ENCODE peak calls at places on chromosomes 5 and 9, in eight cellular contexts. One of them, this sample, is unnamed.

GRCh38 chr9:137791947-137792346 is 85.6 kb upstream of the CACNA1B start:
- DNase-seq in lung: no peak
- DNase-seq in HCT116: no peak
- DNase-seq in mesendoderm: no peak
- DNase-seq in fibroblast of lung: no peak
- DNase-seq in SJSA1: no peak
- DNase-seq in left ventricle myocardium inferior: no peak
- DNase-seq in pancreas: no peak
- DNase-seq in this sample: no peak

GRCh38 chr5:116084231-116084630 is 594 bp upstream of the COMMD10 start:
- DNase-seq in mesendoderm: peak; percentile 34
- DNase-seq in SJSA1: no peak
- DNase-seq in left ventricle myocardium inferior: no peak
- DNase-seq in lung: no peak
- DNase-seq in HCT116: no peak
- DNase-seq in fibroblast of lung: peak; percentile 34
- DNase-seq in pancreas: no peak
- DNase-seq in this sample: no peak

GRCh38 chr5:36641416-36641815 is 35.0 kb downstream of the SLC1A3 start:
- DNase-seq in left ventricle myocardium inferior: no peak
- DNase-seq in pancreas: no peak
- DNase-seq in HCT116: no peak
- DNase-seq in lung: no peak
- DNase-seq in mesendoderm: no peak
- DNase-seq in fibroblast of lung: peak; percentile 74
- DNase-seq in SJSA1: no peak
- DNase-seq in this sample: no peak

GRCh38 chr9:26975728-26976707 is 19.8 kb downstream of the IFT74 start:
- DNase-seq in mesendoderm: peak; percentile 84
- DNase-seq in fibroblast of lung: peak; percentile 23
- DNase-seq in HCT116: peak; percentile 48
- DNase-seq in lung: no peak
- DNase-seq in pancreas: no peak
- DNase-seq in SJSA1: peak; percentile 7
- DNase-seq in left ventricle myocardium inferior: no peak
- DNase-seq in this sample: no peak

GRCh38 chr9:19028835-19029451 is 4.1 kb downstream of the SAXO1 start:
- DNase-seq in HCT116: peak; percentile 52
- DNase-seq in left ventricle myocardium inferior: no peak
- DNase-seq in mesendoderm: peak; percentile 74
- DNase-seq in SJSA1: peak; percentile 5
- DNase-seq in pancreas: peak; percentile 27
- DNase-seq in lung: no peak
- DNase-seq in fibroblast of lung: peak; percentile 54
- DNase-seq in this sample: peak; percentile 68

GRCh38 chr9:75910716-75911115 is 20.2 kb downstream of the PCSK5 start:
- DNase-seq in HCT116: no peak
- DNase-seq in fibroblast of lung: no peak
- DNase-seq in left ventricle myocardium inferior: no peak
- DNase-seq in SJSA1: no peak
- DNase-seq in pancreas: no peak
- DNase-seq in mesendoderm: no peak
- DNase-seq in lung: no peak
- DNase-seq in this sample: no peak

GRCh38 chr9:89418882-89419641 is 78.9 kb downstream of the SEMA4D start:
- DNase-seq in left ventricle myocardium inferior: no peak
- DNase-seq in fibroblast of lung: no peak
- DNase-seq in lung: no peak
- DNase-seq in mesendoderm: no peak
- DNase-seq in pancreas: no peak
- DNase-seq in HCT116: no peak
- DNase-seq in SJSA1: no peak
- DNase-seq in this sample: no peak

GRCh38 chr9:111599948-111600343 is 499 bp upstream of the PTGR1 start:
- DNase-seq in SJSA1: no peak
- DNase-seq in fibroblast of lung: no peak
- DNase-seq in pancreas: no peak
- DNase-seq in mesendoderm: no peak
- DNase-seq in left ventricle myocardium inferior: no peak
- DNase-seq in HCT116: no peak
- DNase-seq in lung: no peak
- DNase-seq in this sample: no peak

GRCh38 chr9:112750767-112751058 is 153 bp downstream of the SNX30 start:
- DNase-seq in mesendoderm: no peak
- DNase-seq in fibroblast of lung: no peak
- DNase-seq in HCT116: no peak
- DNase-seq in lung: no peak
- DNase-seq in SJSA1: no peak
- DNase-seq in left ventricle myocardium inferior: no peak
- DNase-seq in pancreas: no peak
- DNase-seq in this sample: no peak

GRCh38 chr9:134778841-134779411 is 101.7 kb upstream of the FCN2 start:
- DNase-seq in lung: peak; percentile 52
- DNase-seq in fibroblast of lung: peak; percentile 73
- DNase-seq in SJSA1: peak; percentile 40
- DNase-seq in HCT116: peak; percentile 33
- DNase-seq in mesendoderm: peak; percentile 87
- DNase-seq in pancreas: peak; percentile 32
- DNase-seq in left ventricle myocardium inferior: peak; percentile 61
- DNase-seq in this sample: peak; percentile 82

GRCh38 chr5:128228506-128228905 is 144.9 kb downstream of the SLC12A2 start:
- DNase-seq in HCT116: no peak
- DNase-seq in left ventricle myocardium inferior: no peak
- DNase-seq in pancreas: no peak
- DNase-seq in SJSA1: no peak
- DNase-seq in mesendoderm: no peak
- DNase-seq in lung: no peak
- DNase-seq in fibroblast of lung: peak; percentile 88
- DNase-seq in this sample: no peak

GRCh38 chr9:16824545-16825041 is 45.9 kb downstream of the BNC2 start:
- DNase-seq in mesendoderm: peak; percentile 76
- DNase-seq in HCT116: no peak
- DNase-seq in pancreas: no peak
- DNase-seq in SJSA1: peak; percentile 35
- DNase-seq in left ventricle myocardium inferior: no peak
- DNase-seq in lung: no peak
- DNase-seq in fibroblast of lung: peak; percentile 55
- DNase-seq in this sample: no peak

GRCh38 chr9:19431361-19432171 is 22.8 kb downstream of the ACER2 start:
- DNase-seq in left ventricle myocardium inferior: peak; percentile 78
- DNase-seq in pancreas: no peak
- DNase-seq in HCT116: no peak
- DNase-seq in SJSA1: no peak
- DNase-seq in mesendoderm: no peak
- DNase-seq in lung: no peak
- DNase-seq in fibroblast of lung: peak; percentile 45
- DNase-seq in this sample: no peak

GRCh38 chr5:146336197-146336596 is 2.4 kb upstream of the POU4F3 start:
- DNase-seq in mesendoderm: no peak
- DNase-seq in pancreas: no peak
- DNase-seq in left ventricle myocardium inferior: no peak
- DNase-seq in HCT116: no peak
- DNase-seq in fibroblast of lung: no peak
- DNase-seq in lung: no peak
- DNase-seq in SJSA1: no peak
- DNase-seq in this sample: no peak

GRCh38 chr5:56019306-56020272 is 24.8 kb upstream of the IL6ST start:
- DNase-seq in lung: no peak
- DNase-seq in mesendoderm: no peak
- DNase-seq in fibroblast of lung: no peak
- DNase-seq in HCT116: no peak
- DNase-seq in left ventricle myocardium inferior: no peak
- DNase-seq in SJSA1: no peak
- DNase-seq in pancreas: no peak
- DNase-seq in this sample: no peak

GRCh38 chr9:37969130-37969529 is 65.2 kb upstream of the SLC25A51 start:
- DNase-seq in fibroblast of lung: peak; percentile 66
- DNase-seq in SJSA1: no peak
- DNase-seq in left ventricle myocardium inferior: peak; percentile 57
- DNase-seq in HCT116: no peak
- DNase-seq in pancreas: peak; percentile 92
- DNase-seq in mesendoderm: no peak
- DNase-seq in lung: no peak
- DNase-seq in this sample: no peak

GRCh38 chr5:169071-169727 is 22.1 kb upstream of the LRRC14B start:
- DNase-seq in HCT116: no peak
- DNase-seq in SJSA1: no peak
- DNase-seq in lung: no peak
- DNase-seq in fibroblast of lung: peak; percentile 93
- DNase-seq in left ventricle myocardium inferior: peak; percentile 76
- DNase-seq in pancreas: no peak
- DNase-seq in mesendoderm: no peak
- DNase-seq in this sample: no peak

GRCh38 chr5:73451218-73452130 is 2.9 kb upstream of the FOXD1 start:
- DNase-seq in SJSA1: peak; percentile 43
- DNase-seq in mesendoderm: peak; percentile 45
- DNase-seq in lung: peak; percentile 38
- DNase-seq in HCT116: no peak
- DNase-seq in pancreas: peak; percentile 39
- DNase-seq in left ventricle myocardium inferior: peak; percentile 49
- DNase-seq in fibroblast of lung: peak; percentile 56
- DNase-seq in this sample: no peak

GRCh38 chr5:73448451-73449136 is at the start of gene FOXD1:
- DNase-seq in pancreas: no peak
- DNase-seq in mesendoderm: peak; percentile 94
- DNase-seq in SJSA1: peak; percentile 92
- DNase-seq in fibroblast of lung: peak; percentile 98
- DNase-seq in left ventricle myocardium inferior: peak; percentile 43
- DNase-seq in HCT116: peak; percentile 92
- DNase-seq in lung: no peak
- DNase-seq in this sample: no peak

GRCh38 chr5:73450041-73450598 is 1.5 kb upstream of the FOXD1 start:
- DNase-seq in lung: no peak
- DNase-seq in mesendoderm: no peak
- DNase-seq in pancreas: no peak
- DNase-seq in left ventricle myocardium inferior: no peak
- DNase-seq in HCT116: no peak
- DNase-seq in fibroblast of lung: no peak
- DNase-seq in SJSA1: no peak
- DNase-seq in this sample: no peak

GRCh38 chr5:73452215-73452614 is 3.6 kb upstream of the FOXD1 start:
- DNase-seq in HCT116: no peak
- DNase-seq in mesendoderm: no peak
- DNase-seq in SJSA1: no peak
- DNase-seq in left ventricle myocardium inferior: no peak
- DNase-seq in pancreas: no peak
- DNase-seq in fibroblast of lung: no peak
- DNase-seq in lung: no peak
- DNase-seq in this sample: no peak

DNA sequence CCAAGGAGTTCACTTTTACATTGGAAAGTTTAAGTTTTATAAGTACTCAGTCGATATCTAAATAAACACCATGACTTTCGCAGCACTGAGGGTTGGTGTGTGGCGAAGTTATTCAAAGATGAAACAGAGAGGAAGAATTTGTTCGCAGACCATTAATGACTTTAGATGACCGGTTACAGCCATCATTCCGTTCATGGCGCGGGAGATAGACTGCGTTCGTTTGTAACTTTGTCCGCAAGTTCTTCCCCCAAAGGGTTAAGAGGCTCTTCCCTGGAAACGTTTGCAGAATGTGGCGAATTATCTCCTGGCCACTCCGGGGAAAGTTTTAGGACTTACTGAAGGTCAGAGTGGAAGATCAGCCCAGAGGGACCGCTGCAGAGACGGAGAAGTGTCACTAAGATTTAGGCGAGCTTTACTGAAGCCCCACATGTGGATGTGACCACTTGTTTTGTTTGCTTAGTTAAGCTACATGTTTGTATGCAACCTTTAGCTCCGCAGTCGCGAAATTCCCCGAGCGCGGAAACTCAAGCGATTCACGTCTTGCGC is 2.2 kb upstream of the FOXD1 start:
- DNase-seq in mesendoderm: peak; percentile 54
- DNase-seq in SJSA1: no peak
- DNase-seq in left ventricle myocardium inferior: no peak
- DNase-seq in lung: no peak
- DNase-seq in fibroblast of lung: peak; percentile 52
- DNase-seq in HCT116: no peak
- DNase-seq in pancreas: no peak
- DNase-seq in this sample: no peak
- H3K27me3 ChIP-seq in mesendoderm: peaks cover 39% of the 10 kb centered on the region
- H3K27me3 ChIP-seq in SJSA1: no peaks in the 10 kb centered on the region
- H3K27me3 ChIP-seq in left ventricle myocardium inferior: peaks cover 95% of the 10 kb centered on the region
- H3K27me3 ChIP-seq in lung: peaks cover 21% of the 10 kb centered on the region
- H3K27me3 ChIP-seq in fibroblast of lung: peaks cover 16% of the 10 kb centered on the region
- H3K27me3 ChIP-seq in HCT116: no peaks in the 10 kb centered on the region
- H3K27me3 ChIP-seq in pancreas: peaks cover 57% of the 10 kb centered on the region
- H3K27me3 ChIP-seq in this sample: peaks cover 64% of the 10 kb centered on the region

GRCh38 chr5:93576994-93577575 is 3.9 kb downstream of the NR2F1-AS1 start:
- DNase-seq in SJSA1: no peak
- DNase-seq in lung: no peak
- DNase-seq in left ventricle myocardium inferior: no peak
- DNase-seq in fibroblast of lung: no peak
- DNase-seq in mesendoderm: no peak
- DNase-seq in pancreas: no peak
- DNase-seq in HCT116: no peak
- DNase-seq in this sample: no peak
- H3K27me3 ChIP-seq in SJSA1: no peaks in the 10 kb centered on the region
- H3K27me3 ChIP-seq in lung: no peaks in the 10 kb centered on the region
- H3K27me3 ChIP-seq in left ventricle myocardium inferior: peaks cover 97% of the 10 kb centered on the region
- H3K27me3 ChIP-seq in fibroblast of lung: no peaks in the 10 kb centered on the region
- H3K27me3 ChIP-seq in mesendoderm: peaks cover 65% of the 10 kb centered on the region
- H3K27me3 ChIP-seq in pancreas: peaks cover 2% of the 10 kb centered on the region
- H3K27me3 ChIP-seq in HCT116: no peaks in the 10 kb centered on the region
- H3K27me3 ChIP-seq in this sample: peaks cover 96% of the 10 kb centered on the region

DNA sequence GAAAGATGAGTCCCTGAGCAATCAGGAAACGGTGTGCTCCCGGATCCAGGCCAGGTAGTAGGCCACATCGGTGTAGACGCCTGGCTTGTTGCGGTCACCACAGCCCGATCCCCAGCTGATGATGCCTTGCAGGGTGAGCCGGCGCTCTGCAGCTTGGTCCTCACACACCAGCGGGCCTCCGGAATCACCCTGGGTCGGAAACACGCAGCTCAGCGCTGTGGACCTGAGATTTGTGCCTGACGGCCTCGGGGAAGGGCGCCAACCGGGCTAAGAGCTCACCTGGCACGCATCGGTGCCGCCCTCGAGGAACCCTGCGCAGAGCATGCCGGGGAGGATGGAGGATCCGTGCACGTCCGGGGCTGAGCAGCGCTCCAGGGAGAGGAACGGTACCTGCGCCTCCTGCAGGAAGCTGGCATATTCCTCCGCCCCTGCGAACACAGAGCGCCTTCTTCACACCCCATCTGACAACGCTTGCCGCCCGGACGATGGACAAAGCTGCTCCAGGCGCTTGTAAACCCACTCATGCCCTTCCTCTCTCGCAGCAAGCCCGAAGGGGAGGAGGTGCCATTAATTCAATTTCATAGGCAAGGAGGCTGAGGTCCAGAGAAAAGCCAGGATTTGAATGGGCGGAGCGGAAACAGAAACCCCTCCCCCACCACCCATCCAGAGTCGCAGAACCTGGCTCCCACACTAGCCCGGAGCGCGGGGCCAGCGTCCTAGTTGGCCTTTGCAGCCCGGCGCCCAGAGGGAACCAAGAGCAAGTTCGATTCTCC is 2.0 kb upstream of the PFN3 start:
- DNase-seq in SJSA1: peak; percentile 61
- DNase-seq in mesendoderm: peak; percentile 92
- DNase-seq in pancreas: peak; percentile 75
- DNase-seq in fibroblast of lung: peak; percentile 58
- DNase-seq in HCT116: peak; percentile 82
- DNase-seq in lung: peak; percentile 72
- DNase-seq in left ventricle myocardium inferior: peak; percentile 32
- DNase-seq in this sample: peak; percentile 68
- H3K27me3 ChIP-seq in SJSA1: peaks cover 47% of the 10 kb centered on the region
- H3K27me3 ChIP-seq in mesendoderm: peaks cover 4% of the 10 kb centered on the region
- H3K27me3 ChIP-seq in pancreas: peaks cover 8% of the 10 kb centered on the region
- H3K27me3 ChIP-seq in fibroblast of lung: peaks cover 48% of the 10 kb centered on the region
- H3K27me3 ChIP-seq in HCT116: no peaks in the 10 kb centered on the region
- H3K27me3 ChIP-seq in lung: no peaks in the 10 kb centered on the region
- H3K27me3 ChIP-seq in left ventricle myocardium inferior: peaks cover 100% of the 10 kb centered on the region
- H3K27me3 ChIP-seq in this sample: peaks cover 75% of the 10 kb centered on the region

GRCh38 chr9:35976726-35977125 is 18.8 kb upstream of the OR2S2 start:
- DNase-seq in fibroblast of lung: no peak
- DNase-seq in lung: no peak
- DNase-seq in mesendoderm: no peak
- DNase-seq in HCT116: no peak
- DNase-seq in SJSA1: no peak
- DNase-seq in left ventricle myocardium inferior: no peak
- DNase-seq in pancreas: no peak
- DNase-seq in this sample: no peak
- H3K27me3 ChIP-seq in fibroblast of lung: peaks cover 13% of the 10 kb centered on the region
- H3K27me3 ChIP-seq in lung: no peaks in the 10 kb centered on the region
- H3K27me3 ChIP-seq in mesendoderm: no peaks in the 10 kb centered on the region
- H3K27me3 ChIP-seq in HCT116: no peaks in the 10 kb centered on the region
- H3K27me3 ChIP-seq in SJSA1: no peaks in the 10 kb centered on the region
- H3K27me3 ChIP-seq in left ventricle myocardium inferior: peaks cover 14% of the 10 kb centered on the region
- H3K27me3 ChIP-seq in pancreas: peaks cover 8% of the 10 kb centered on the region
- H3K27me3 ChIP-seq in this sample: no peaks in the 10 kb centered on the region

This sample was measured in NT2/D1.